ENCODE peak calls at places on chromosomes 11 and 22, in six cellular contexts. J is upper lobe of right lung, Y is neural progenitor cell, Q is fibroblast of lung, L is adrenal gland, S is Peyer's patch. I is an unnamed sample.

GRCh38 chr11:112355726-112356125 is 95.1 kb upstream of the PLET1 start:
- DNase-seq in J (peak; percentile 73), Y (peak; percentile 51), Q (peak; percentile 12), L (peak; percentile 86), S (no peak), I (peak; percentile 72)

GRCh38 chr11:11378184-11378940 is 25.3 kb upstream of the CSNK2A3 start:
- DNase-seq in J (no peak), Y (no peak), Q (no peak), L (no peak), S (no peak), I (no peak)

GRCh38 chr11:112780351-112781043 is 180.7 kb upstream of the NCAM1 start:
- DNase-seq in J (no peak), Y (no peak), Q (peak; percentile 88), L (no peak), S (no peak), I (peak; percentile 88)

GRCh38 chr11:45847908-45848316 is 637 bp downstream of the CRY2 start:
- DNase-seq in J (peak; percentile 74), Y (peak; percentile 71), Q (peak; percentile 75), L (peak; percentile 86), S (peak; percentile 70), I (peak; percentile 64)

GRCh38 chr22:46058591-46059519 is 81.9 kb upstream of the WNT7B start:
- DNase-seq in J (peak; percentile 66), Y (no peak), Q (peak; percentile 56), L (peak; percentile 51), S (peak; percentile 46), I (peak; percentile 72)

GRCh38 chr11:12687740-12688139 is 13.5 kb downstream of the TEAD1 start:
- DNase-seq in J (no peak), Y (no peak), Q (no peak), L (no peak), S (no peak), I (no peak)

GRCh38 chr11:29432719-29433325 is 584.0 kb downstream of the KCNA4 start:
- DNase-seq in J (no peak), Y (peak; percentile 24), Q (no peak), L (no peak), S (no peak), I (no peak)

GRCh38 chr11:44611088-44611487 is 45.6 kb downstream of the CD82 start:
- DNase-seq in J (no peak), Y (no peak), Q (no peak), L (no peak), S (peak; percentile 46), I (no peak)

GRCh38 chr11:47257518-47258316 is at the start of gene NR1H3:
- DNase-seq in J (peak; percentile 92), Y (peak; percentile 79), Q (peak; percentile 68), L (peak; percentile 87), S (peak; percentile 86), I (peak; percentile 95)

GRCh38 chr22:48798281-48799226 is 1029.1 kb downstream of the BRD1 start:
- DNase-seq in J (no peak), Y (no peak), Q (no peak), L (no peak), S (no peak), I (no peak)

GRCh38 chr11:15616130-15617105 is 501.7 kb downstream of the INSC start:
- DNase-seq in J (no peak), Y (no peak), Q (no peak), L (no peak), S (no peak), I (no peak)

GRCh38 chr11:64244966-64245365 is 1.8 kb downstream of the PPP1R14B start:
- DNase-seq in J (no peak), Y (no peak), Q (no peak), L (no peak), S (no peak), I (no peak)

GRCh38 chr22:46175631-46176030 is 25.3 kb downstream of the PPARA start:
- DNase-seq in J (no peak), Y (no peak), Q (peak; percentile 32), L (no peak), S (peak; percentile 21), I (no peak)

GRCh38 chr22:41366323-41367014 is 15.3 kb upstream of the TEF start:
- DNase-seq in J (no peak), Y (no peak), Q (no peak), L (no peak), S (no peak), I (no peak)

GRCh38 chr22:35496768-35497312 is 43.8 kb upstream of the RASD2 start:
- DNase-seq in J (no peak), Y (no peak), Q (no peak), L (no peak), S (no peak), I (no peak)

GRCh38 chr11:94767701-94768601 is at the start of gene AMOTL1:
- DNase-seq in J (peak; percentile 97), Y (peak; percentile 94), Q (peak; percentile 86), L (peak; percentile 92), S (peak; percentile 80), I (peak; percentile 97)

GRCh38 chr11:67160872-67161783 is 42.1 kb downstream of the KDM2A start:
- DNase-seq in J (no peak), Y (no peak), Q (peak; percentile 43), L (no peak), S (no peak), I (no peak)

GRCh38 chr22:46036558-46037408 is 59.8 kb upstream of the WNT7B start:
- DNase-seq in J (peak; percentile 62), Y (peak; percentile 61), Q (peak; percentile 49), L (peak; percentile 70), S (peak; percentile 75), I (peak; percentile 41)

GRCh38 chr11:43921561-43922294 is 20.7 kb upstream of the C11orf96 start:
- DNase-seq in J (no peak), Y (no peak), Q (no peak), L (no peak), S (no peak), I (no peak)

GRCh38 chr11:30023037-30023436 is 6.2 kb upstream of the KCNA4 start:
- DNase-seq in J (no peak), Y (no peak), Q (no peak), L (no peak), S (no peak), I (no peak)

GRCh38 chr11:8685306-8685705 is 2.7 kb downstream of the RPL27A start:
- DNase-seq in J (no peak), Y (no peak), Q (no peak), L (peak; percentile 49), S (no peak), I (no peak)

GRCh38 chr11:129922674-129923073 is 27.3 kb upstream of the NFRKB start:
- DNase-seq in J (no peak), Y (no peak), Q (no peak), L (no peak), S (no peak), I (no peak)

GRCh38 chr11:35126879-35127576 is 11.9 kb upstream of the CD44 start:
- DNase-seq in J (no peak), Y (no peak), Q (no peak), L (no peak), S (no peak), I (no peak)

GRCh38 chr11:34271727-34272126 is 86.1 kb downstream of the ABTB2 start:
- DNase-seq in J (no peak), Y (no peak), Q (no peak), L (no peak), S (no peak), I (no peak)

GRCh38 chr22:42562282-42562681 is 8.5 kb downstream of the SERHL2 start:
- DNase-seq in J (no peak), Y (no peak), Q (no peak), L (no peak), S (no peak), I (no peak)

GRCh38 chr11:62461740-62462522 is 43.1 kb downstream of the SCGB1A1 start:
- DNase-seq in J (no peak), Y (no peak), Q (peak; percentile 80), L (no peak), S (no peak), I (no peak)

GRCh38 chr11:42473116-42473515 is 838.7 kb upstream of the API5 start:
- DNase-seq in J (no peak), Y (no peak), Q (no peak), L (no peak), S (no peak), I (no peak)

GRCh38 chr11:6968816-6969215 is 42.6 kb downstream of the ZNF215 start:
- DNase-seq in J (no peak), Y (no peak), Q (peak; percentile 54), L (no peak), S (no peak), I (no peak)

GRCh38 chr11:119616586-119617342 is 112.2 kb downstream of the NECTIN1 start:
- DNase-seq in J (no peak), Y (no peak), Q (no peak), L (no peak), S (no peak), I (no peak)

GRCh38 chr11:119617343-119617713 is 111.7 kb downstream of the NECTIN1 start:
- DNase-seq in J (no peak), Y (no peak), Q (no peak), L (no peak), S (no peak), I (no peak)

GRCh38 chr11:119615003-119615878 is 113.8 kb downstream of the NECTIN1 start:
- DNase-seq in J (no peak), Y (no peak), Q (peak; percentile 88), L (no peak), S (no peak), I (no peak)

GRCh38 chr11:119614227-119615002 is 114.6 kb downstream of the NECTIN1 start:
- DNase-seq in J (no peak), Y (peak; percentile 24), Q (no peak), L (no peak), S (no peak), I (no peak)

DNA sequence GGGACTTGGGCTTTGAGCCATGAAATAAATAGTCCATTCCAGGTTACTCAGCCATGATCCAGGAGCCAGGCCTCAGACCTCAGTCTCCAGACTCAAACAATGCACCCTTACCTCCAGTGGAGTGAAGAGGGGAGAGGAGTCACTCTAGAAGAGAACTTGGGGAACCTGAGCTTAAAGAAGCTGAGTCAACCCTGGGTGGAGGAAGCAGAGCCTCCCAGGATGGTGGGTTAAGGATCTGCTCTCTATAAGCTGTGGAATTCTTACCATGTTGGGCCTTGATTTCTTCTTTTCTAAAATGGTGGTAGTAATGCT is 113.2 kb downstream of the NECTIN1 start:
- DNase-seq in J (no peak), Y (no peak), Q (no peak), L (no peak), S (no peak), I (no peak)
- H3K27ac ChIP-seq in J (no peak overlapping the region), Y (no peak overlapping the region), Q (peak overlapping the region; percentile 40), L (no peak overlapping the region), S (no peak overlapping the region), I (no peak overlapping the region)

DNA sequence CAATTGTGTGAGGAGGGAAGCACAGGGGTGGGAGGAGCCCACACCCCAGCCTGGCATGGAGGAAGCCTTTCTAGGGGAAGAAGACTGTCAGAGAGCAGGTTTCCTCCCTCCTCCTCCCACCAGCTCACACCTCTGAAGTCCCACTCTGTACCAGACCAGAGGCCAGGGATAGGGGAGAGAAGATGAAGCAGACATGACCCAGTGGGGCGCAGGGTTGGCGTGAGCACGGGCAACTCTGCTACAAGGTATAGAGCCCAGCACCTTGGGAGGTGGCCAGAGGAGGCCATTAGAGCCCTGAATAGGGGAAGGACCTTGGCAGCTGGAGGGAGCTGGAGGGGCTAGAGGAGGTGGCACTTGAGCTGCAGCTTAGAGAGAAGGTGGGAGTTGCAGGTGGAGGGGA is 15.9 kb downstream of the SLCO2B1 start:
- DNase-seq in J (no peak), Y (no peak), Q (no peak), L (no peak), S (no peak), I (no peak)
- H3K4me1 ChIP-seq in J (peaks cover 15% of the 10 kb centered on the region), Y (peaks cover 4% of the 10 kb centered on the region), Q (no peaks in the 10 kb centered on the region), L (no peaks in the 10 kb centered on the region), S (no peaks in the 10 kb centered on the region), I (peaks cover 3% of the 10 kb centered on the region)

GRCh38 chr22:39296535-39296934 is 22.9 kb downstream of the RPL3 start:
- DNase-seq in J (no peak), Y (no peak), Q (no peak), L (no peak), S (no peak), I (no peak)
- H3K27ac ChIP-seq in J (no peak overlapping the region), Y (no peak overlapping the region), Q (no peak overlapping the region), L (no peak overlapping the region), S (no peak overlapping the region), I (no peak overlapping the region)

GRCh38 chr11:133893381-133893780 is 48.1 kb upstream of the SPATA19 start:
- DNase-seq in J (no peak), Y (no peak), Q (no peak), L (peak; percentile 24), S (no peak), I (no peak)
- H3K4me1 ChIP-seq in J (no peaks in the 10 kb centered on the region), Y (peaks cover 19% of the 10 kb centered on the region), Q (no peaks in the 10 kb centered on the region), L (no peaks in the 10 kb centered on the region), S (no peaks in the 10 kb centered on the region), I (no peaks in the 10 kb centered on the region)